ENCODE peak calls at places on chromosomes 4 and X, in nine cellular contexts. G is activated T-cell treated with anti-CD3 and anti-CD28 coated beads, Interleukin-2, amount 50 U/mL, for 4 hours; W is SK-N-SH; V is NCI-H524; C is effector CD4-positive, alpha-beta T cell; H is stimulated activated CD4-positive, alpha-beta T cell treated with anti-CD3 and anti-CD28 coated beads, Interleukin-1b, Interleukin-23, amount 100 ng/mL, for 24 hours; B is H7; E is activated naive CD8-positive, alpha-beta T cell treated with anti-CD3 and anti-CD28 coated beads, Interleukin-2, amount 50 U/mL, for 24 hours; K is colonic mucosa. J is an unnamed sample.

GRCh38 chr4:29151584-29151983 is 1568.6 kb upstream of the PCDH7 start:
- DNase-seq in B (no peak), K (no peak), G (no peak), W (no peak), E (no peak), V (peak), C (no peak), H (no peak), J (no peak)

GRCh38 chr4:5710962-5711478 is at the start of gene EVC:
- DNase-seq in K (peak), H (no peak), B (peak), G (no peak), C (no peak), E (peak), V (no peak), W (peak), J (no peak)

GRCh38 chrX:107602694-107603239 is 25.5 kb upstream of the PRPS1 start:
- DNase-seq in G (no peak), B (peak), K (no peak), E (no peak), H (no peak), C (no peak), W (no peak), V (no peak), J (no peak)

GRCh38 chr4:170657761-170658160 is 568.0 kb upstream of the AADAT start:
- DNase-seq in G (no peak), C (no peak), V (no peak), K (no peak), W (no peak), H (no peak), B (no peak), E (no peak), J (no peak)

GRCh38 chr4:39134674-39135073 is 47.7 kb upstream of the WDR19 start:
- DNase-seq in K (no peak), W (peak), E (no peak), G (no peak), B (no peak), C (no peak), V (no peak), H (no peak), J (no peak)

GRCh38 chr4:123350191-123350544 is 46.4 kb upstream of the SPRY1 start:
- DNase-seq in V (no peak), W (no peak), E (no peak), B (peak), H (no peak), G (no peak), K (no peak), C (no peak), J (no peak)

GRCh38 chr4:7861440-7861881 is 78.2 kb downstream of the AFAP1 start:
- DNase-seq in K (no peak), B (peak), H (no peak), G (no peak), C (no peak), V (no peak), E (no peak), W (no peak), J (no peak)

GRCh38 chrX:19695884-19696283 is 180.6 kb upstream of the MAP3K15 start:
- DNase-seq in C (no peak), E (no peak), V (no peak), W (no peak), H (no peak), G (no peak), B (no peak), K (no peak), J (no peak)

GRCh38 chr4:21769404-21770147 is 179.0 kb downstream of the KCNIP4 start:
- DNase-seq in H (no peak), C (no peak), W (no peak), K (no peak), B (no peak), V (no peak), E (no peak), G (no peak), J (no peak)

GRCh38 chrX:15301924-15302323 is 13.5 kb downstream of the ASB11 start:
- DNase-seq in B (no peak), H (no peak), C (no peak), G (no peak), K (peak), W (no peak), V (peak), E (peak), J (no peak)

GRCh38 chrX:30513284-30513683 is 64.3 kb downstream of the TASL start:
- DNase-seq in K (no peak), G (no peak), W (peak), E (no peak), B (peak), V (no peak), H (no peak), C (no peak), J (no peak)

GRCh38 chr4:79788884-79789283 is 284.1 kb downstream of the ANTXR2 start:
- DNase-seq in B (no peak), H (no peak), C (no peak), K (no peak), W (no peak), G (no peak), E (no peak), V (no peak), J (no peak)

GRCh38 chr4:155891058-155891457 is 12.4 kb upstream of the TDO2 start:
- DNase-seq in B (no peak), E (no peak), W (no peak), V (no peak), K (no peak), C (no peak), H (no peak), G (no peak), J (no peak)

GRCh38 chr4:82797591-82798081 is 960 bp downstream of the SCD5 start:
- DNase-seq in B (peak), E (peak), G (peak), W (peak), K (no peak), C (no peak), V (no peak), H (no peak), J (no peak)

GRCh38 chrX:9562851-9563250 is 98.0 kb downstream of the TBL1X start:
- DNase-seq in V (no peak), B (no peak), W (no peak), K (no peak), G (no peak), C (no peak), E (no peak), H (no peak), J (no peak)